ENCODE peak calls at places on chromosomes 16 and 17, in six cellular contexts. U is head of caudate nucleus, Y is kidney tubule cell, Q is AG10803, O is ovary, T is HTR-8/SVneo. J is an unnamed sample.

GRCh38 chr16:81885976-81886586 is 107.0 kb downstream of the PLCG2 start:
- DNase-seq in U (no peak), Y (peak; percentile 36), Q (peak; percentile 25), O (no peak), T (peak; percentile 61), J (no peak)

GRCh38 chr17:1515640-1516402 is 591 bp downstream of the INPP5K start:
- DNase-seq in U (no peak), Y (peak; percentile 83), Q (peak; percentile 89), O (peak; percentile 52), T (peak; percentile 90), J (peak; percentile 66)

GRCh38 chr16:22402191-22402590 is 27.8 kb upstream of the CDR2 start:
- DNase-seq in U (no peak), Y (peak; percentile 80), Q (no peak), O (no peak), T (no peak), J (no peak)

GRCh38 chr17:50241431-50241830 is 32.8 kb upstream of the TMEM92 start:
- DNase-seq in U (no peak), Y (no peak), Q (no peak), O (no peak), T (no peak), J (no peak)

GRCh38 chr17:35726609-35727460 is 4.6 kb upstream of the RASL10B start:
- DNase-seq in U (no peak), Y (peak; percentile 83), Q (peak; percentile 94), O (no peak), T (peak; percentile 86), J (peak; percentile 73)

GRCh38 chr17:8110907-8111306 is 7.4 kb downstream of the ALOXE3 start:
- DNase-seq in U (no peak), Y (no peak), Q (no peak), O (no peak), T (no peak), J (no peak)

GRCh38 chr17:56891751-56892150 is 22.1 kb downstream of the TRIM25 start:
- DNase-seq in U (no peak), Y (no peak), Q (no peak), O (no peak), T (no peak), J (no peak)

GRCh38 chr16:19088341-19088916 is 21.0 kb downstream of the COQ7 start:
- DNase-seq in U (no peak), Y (no peak), Q (no peak), O (no peak), T (no peak), J (no peak)

GRCh38 chr17:1755993-1756306 is 5.9 kb upstream of the SERPINF1 start:
- DNase-seq in U (no peak), Y (no peak), Q (no peak), O (no peak), T (no peak), J (no peak)

GRCh38 chr16:31377210-31377903 is 15.8 kb upstream of the ITGAD start:
- DNase-seq in U (no peak), Y (no peak), Q (no peak), O (no peak), T (no peak), J (no peak)

GRCh38 chr17:1928976-1929375 is 96.2 kb downstream of the RTN4RL1 start:
- DNase-seq in U (no peak), Y (no peak), Q (no peak), O (no peak), T (no peak), J (peak; percentile 66)

GRCh38 chr16:12318661-12319463 is 342.3 kb downstream of the SNX29 start:
- DNase-seq in U (no peak), Y (peak; percentile 94), Q (peak; percentile 10), O (no peak), T (no peak), J (no peak)

GRCh38 chr17:50177983-50178834 is 12.4 kb downstream of the SGCA start:
- DNase-seq in U (peak; percentile 47), Y (peak; percentile 99), Q (peak; percentile 97), O (peak; percentile 82), T (peak; percentile 94), J (peak; percentile 92)

GRCh38 chr17:51764387-51764971 is 394.0 kb downstream of the CA10 start:
- DNase-seq in U (peak; percentile 53), Y (peak; percentile 73), Q (peak; percentile 69), O (peak; percentile 54), T (peak; percentile 66), J (peak; percentile 22)

GRCh38 chr16:85281181-85281580 is 168.9 kb upstream of the CIBAR2 start:
- DNase-seq in U (no peak), Y (no peak), Q (no peak), O (no peak), T (no peak), J (no peak)

GRCh38 chr16:4280625-4281024 is 7.8 kb upstream of the TFAP4 start:
- DNase-seq in U (no peak), Y (no peak), Q (no peak), O (no peak), T (no peak), J (no peak)

GRCh38 chr17:63035271-63035670 is 69.2 kb downstream of the TANC2 start:
- DNase-seq in U (no peak), Y (peak; percentile 54), Q (peak; percentile 73), O (no peak), T (no peak), J (no peak)

GRCh38 chr17:75996665-75997590 is 3.7 kb upstream of the CDK3 start:
- DNase-seq in U (no peak), Y (peak; percentile 79), Q (peak; percentile 63), O (no peak), T (peak; percentile 78), J (no peak)

GRCh38 chr17:41894791-41895331 is 23.9 kb downstream of the ACLY start:
- DNase-seq in U (no peak), Y (peak; percentile 97), Q (peak; percentile 84), O (no peak), T (peak; percentile 68), J (no peak)

GRCh38 chr17:39153541-39154111 is 2.2 kb upstream of the PLXDC1 start:
- DNase-seq in U (peak; percentile 92), Y (peak; percentile 91), Q (peak; percentile 87), O (peak; percentile 94), T (peak; percentile 88), J (peak; percentile 85)

GRCh38 chr17:18928726-18929125 is 23.2 kb upstream of the SLC5A10 start:
- DNase-seq in U (no peak), Y (no peak), Q (no peak), O (no peak), T (no peak), J (no peak)

GRCh38 chr16:67283826-67284555 is 4.7 kb downstream of the PLEKHG4 start:
- DNase-seq in U (no peak), Y (no peak), Q (no peak), O (no peak), T (no peak), J (peak; percentile 30)

GRCh38 chr17:34741967-34742366 is 162.6 kb downstream of the TMEM132E start:
- DNase-seq in U (no peak), Y (no peak), Q (no peak), O (no peak), T (no peak), J (no peak)

GRCh38 chr17:1714488-1714979 is 4.4 kb upstream of the TLCD2 start:
- DNase-seq in U (peak; percentile 70), Y (peak; percentile 96), Q (peak; percentile 99), O (peak; percentile 98), T (peak; percentile 94), J (peak; percentile 100)

J was measured in heart left ventricle.